ENCODE peak calls at places on chromosomes 7 and 10, in four cellular contexts. One of them, this sample, is unnamed.

GRCh38 chr7:89028319-89028718 is 232.8 kb upstream of the TEX47 start:
- DNase-seq in DMS79: no peak
- DNase-seq in mesenteric fat pad: no peak
- DNase-seq in transverse colon: no peak
- DNase-seq in this sample: no peak

GRCh38 chr7:48458701-48459509 is 287.6 kb downstream of the ABCA13 start:
- DNase-seq in mesenteric fat pad: no peak
- DNase-seq in transverse colon: no peak
- DNase-seq in DMS79: no peak
- DNase-seq in this sample: no peak

GRCh38 chr7:108348913-108349312 is 107.3 kb downstream of the NRCAM start:
- DNase-seq in mesenteric fat pad: no peak
- DNase-seq in DMS79: no peak
- DNase-seq in transverse colon: no peak
- DNase-seq in this sample: no peak

GRCh38 chr10:116838143-116838725 is 11.1 kb upstream of the ENO4 start:
- DNase-seq in DMS79: no peak
- DNase-seq in mesenteric fat pad: no peak
- DNase-seq in transverse colon: no peak
- DNase-seq in this sample: no peak

GRCh38 chr7:70565723-70566122 is 566.2 kb upstream of the GALNT17 start:
- DNase-seq in transverse colon: no peak
- DNase-seq in DMS79: no peak
- DNase-seq in mesenteric fat pad: no peak
- DNase-seq in this sample: no peak

GRCh38 chr7:79984210-79984609 is 150.4 kb upstream of the GNAI1 start:
- DNase-seq in transverse colon: no peak
- DNase-seq in mesenteric fat pad: no peak
- DNase-seq in DMS79: no peak
- DNase-seq in this sample: no peak

GRCh38 chr7:50507898-50508470 is 57.2 kb downstream of the DDC start:
- DNase-seq in mesenteric fat pad: peak; percentile 85
- DNase-seq in DMS79: peak; percentile 49
- DNase-seq in transverse colon: no peak
- DNase-seq in this sample: no peak

GRCh38 chr7:51121036-51121780 is 195.4 kb downstream of the COBL start:
- DNase-seq in DMS79: no peak
- DNase-seq in mesenteric fat pad: no peak
- DNase-seq in transverse colon: no peak
- DNase-seq in this sample: no peak

GRCh38 chr10:132850246-132850645 is 64.3 kb upstream of the NKX6-2 start:
- DNase-seq in mesenteric fat pad: no peak
- DNase-seq in transverse colon: no peak
- DNase-seq in DMS79: no peak
- DNase-seq in this sample: no peak

GRCh38 chr7:2399848-2400587 is 3.4 kb upstream of the CHST12 start:
- DNase-seq in mesenteric fat pad: no peak
- DNase-seq in DMS79: peak; percentile 72
- DNase-seq in transverse colon: peak; percentile 75
- DNase-seq in this sample: no peak

GRCh38 chr7:135697276-135698049 is 30.5 kb downstream of the SLC13A4 start:
- DNase-seq in transverse colon: no peak
- DNase-seq in DMS79: no peak
- DNase-seq in mesenteric fat pad: no peak
- DNase-seq in this sample: no peak

GRCh38 chr7:108497082-108497725 is 28.7 kb downstream of the PNPLA8 start:
- DNase-seq in mesenteric fat pad: no peak
- DNase-seq in transverse colon: peak; percentile 21
- DNase-seq in DMS79: peak; percentile 34
- DNase-seq in this sample: peak; percentile 17

GRCh38 chr7:150964593-150965111 is 13.5 kb downstream of the KCNH2 start:
- DNase-seq in DMS79: no peak
- DNase-seq in mesenteric fat pad: no peak
- DNase-seq in transverse colon: peak; percentile 24
- DNase-seq in this sample: no peak

GRCh38 chr7:123538189-123538714 is 3.9 kb upstream of the IQUB start:
- DNase-seq in transverse colon: no peak
- DNase-seq in DMS79: no peak
- DNase-seq in mesenteric fat pad: no peak
- DNase-seq in this sample: no peak

This sample was measured in central memory CD4-positive, alpha-beta T cell.